ENCODE peak calls at places on chromosomes 1 and 21, in seven cellular contexts. One of them, this sample, is unnamed.

GRCh38 chr1:154353460-154353904 is 28.2 kb downstream of the ATP8B2 start:
- DNase-seq in foreskin keratinocyte: peak
- DNase-seq in WTC11: no peak
- DNase-seq in thoracic aorta: no peak
- DNase-seq in esophagus squamous epithelium: no peak
- DNase-seq in neural crest cell: no peak
- DNase-seq in PC-3: peak
- DNase-seq in this sample: peak

GRCh38 chr1:32900371-32900955 is 726 bp downstream of the TMEM54 start:
- DNase-seq in WTC11: no peak
- DNase-seq in thoracic aorta: no peak
- DNase-seq in esophagus squamous epithelium: no peak
- DNase-seq in PC-3: no peak
- DNase-seq in neural crest cell: no peak
- DNase-seq in foreskin keratinocyte: no peak
- DNase-seq in this sample: no peak

GRCh38 chr1:162065016-162065415 is 4.5 kb upstream of the NOS1AP start:
- DNase-seq in neural crest cell: no peak
- DNase-seq in thoracic aorta: no peak
- DNase-seq in WTC11: no peak
- DNase-seq in PC-3: no peak
- DNase-seq in foreskin keratinocyte: no peak
- DNase-seq in esophagus squamous epithelium: no peak
- DNase-seq in this sample: no peak

GRCh38 chr1:116706123-116706522 is 38.6 kb upstream of the IGSF3 start:
- DNase-seq in PC-3: no peak
- DNase-seq in neural crest cell: no peak
- DNase-seq in esophagus squamous epithelium: no peak
- DNase-seq in thoracic aorta: no peak
- DNase-seq in WTC11: no peak
- DNase-seq in foreskin keratinocyte: no peak
- DNase-seq in this sample: no peak

GRCh38 chr1:14970799-14971141 is 182.8 kb upstream of the TMEM51 start:
- DNase-seq in neural crest cell: no peak
- DNase-seq in WTC11: no peak
- DNase-seq in foreskin keratinocyte: no peak
- DNase-seq in esophagus squamous epithelium: no peak
- DNase-seq in thoracic aorta: no peak
- DNase-seq in PC-3: no peak
- DNase-seq in this sample: no peak

GRCh38 chr21:26826801-26827200 is 18.4 kb downstream of the ADAMTS1 start:
- DNase-seq in foreskin keratinocyte: peak
- DNase-seq in PC-3: no peak
- DNase-seq in neural crest cell: no peak
- DNase-seq in esophagus squamous epithelium: no peak
- DNase-seq in WTC11: no peak
- DNase-seq in thoracic aorta: no peak
- DNase-seq in this sample: peak

GRCh38 chr1:171772312-171772711 is 9.1 kb upstream of the METTL13 start:
- DNase-seq in foreskin keratinocyte: no peak
- DNase-seq in PC-3: no peak
- DNase-seq in neural crest cell: no peak
- DNase-seq in thoracic aorta: no peak
- DNase-seq in esophagus squamous epithelium: no peak
- DNase-seq in WTC11: no peak
- DNase-seq in this sample: no peak

GRCh38 chr1:162956922-162957321 is 95.9 kb upstream of the CCDC190 start:
- DNase-seq in esophagus squamous epithelium: no peak
- DNase-seq in foreskin keratinocyte: peak
- DNase-seq in thoracic aorta: no peak
- DNase-seq in WTC11: no peak
- DNase-seq in neural crest cell: no peak
- DNase-seq in PC-3: no peak
- DNase-seq in this sample: peak

GRCh38 chr1:227127891-227128290 is 187.8 kb downstream of the COQ8A start:
- DNase-seq in PC-3: no peak
- DNase-seq in WTC11: no peak
- DNase-seq in esophagus squamous epithelium: no peak
- DNase-seq in foreskin keratinocyte: no peak
- DNase-seq in neural crest cell: no peak
- DNase-seq in thoracic aorta: no peak
- DNase-seq in this sample: no peak

GRCh38 chr1:207815913-207816312 is 64.1 kb downstream of the CD46 start:
- DNase-seq in WTC11: no peak
- DNase-seq in thoracic aorta: no peak
- DNase-seq in neural crest cell: no peak
- DNase-seq in PC-3: peak
- DNase-seq in foreskin keratinocyte: peak
- DNase-seq in esophagus squamous epithelium: no peak
- DNase-seq in this sample: peak

GRCh38 chr1:154863702-154864174 is 6.3 kb downstream of the KCNN3 start:
- DNase-seq in esophagus squamous epithelium: no peak
- DNase-seq in PC-3: peak
- DNase-seq in WTC11: peak
- DNase-seq in thoracic aorta: no peak
- DNase-seq in foreskin keratinocyte: no peak
- DNase-seq in neural crest cell: peak
- DNase-seq in this sample: peak

GRCh38 chr1:227546055-227546454 is 17.3 kb upstream of the ZNF678 start:
- DNase-seq in foreskin keratinocyte: no peak
- DNase-seq in esophagus squamous epithelium: no peak
- DNase-seq in neural crest cell: no peak
- DNase-seq in WTC11: no peak
- DNase-seq in thoracic aorta: no peak
- DNase-seq in PC-3: no peak
- DNase-seq in this sample: no peak

GRCh38 chr1:224624432-224624831 is 8.3 kb downstream of the CNIH3 start:
- DNase-seq in foreskin keratinocyte: no peak
- DNase-seq in neural crest cell: no peak
- DNase-seq in thoracic aorta: no peak
- DNase-seq in PC-3: no peak
- DNase-seq in esophagus squamous epithelium: no peak
- DNase-seq in WTC11: no peak
- DNase-seq in this sample: no peak

GRCh38 chr1:118504231-118504644 is 319.2 kb upstream of the SPAG17 start:
- DNase-seq in foreskin keratinocyte: no peak
- DNase-seq in thoracic aorta: no peak
- DNase-seq in WTC11: no peak
- DNase-seq in PC-3: no peak
- DNase-seq in neural crest cell: no peak
- DNase-seq in esophagus squamous epithelium: no peak
- DNase-seq in this sample: no peak

GRCh38 chr1:172929006-172929405 is 121.7 kb downstream of the TNFSF18 start:
- DNase-seq in PC-3: peak
- DNase-seq in foreskin keratinocyte: peak
- DNase-seq in neural crest cell: no peak
- DNase-seq in WTC11: no peak
- DNase-seq in esophagus squamous epithelium: no peak
- DNase-seq in thoracic aorta: no peak
- DNase-seq in this sample: peak

GRCh38 chr1:198794498-198794897 is 155.7 kb downstream of the PTPRC start:
- DNase-seq in WTC11: no peak
- DNase-seq in foreskin keratinocyte: peak
- DNase-seq in thoracic aorta: no peak
- DNase-seq in neural crest cell: no peak
- DNase-seq in esophagus squamous epithelium: no peak
- DNase-seq in PC-3: no peak
- DNase-seq in this sample: peak

GRCh38 chr1:45317163-45317562 is 9.5 kb upstream of the HPDL start:
- DNase-seq in foreskin keratinocyte: no peak
- DNase-seq in PC-3: no peak
- DNase-seq in neural crest cell: no peak
- DNase-seq in esophagus squamous epithelium: no peak
- DNase-seq in thoracic aorta: no peak
- DNase-seq in WTC11: no peak
- DNase-seq in this sample: no peak

GRCh38 chr1:185785586-185785985 is 51.4 kb downstream of the HMCN1 start:
- DNase-seq in foreskin keratinocyte: no peak
- DNase-seq in esophagus squamous epithelium: no peak
- DNase-seq in thoracic aorta: no peak
- DNase-seq in neural crest cell: no peak
- DNase-seq in PC-3: no peak
- DNase-seq in WTC11: no peak
- DNase-seq in this sample: peak

GRCh38 chr1:67134692-67135091 is at the start of gene C1orf141:
- DNase-seq in neural crest cell: peak
- DNase-seq in thoracic aorta: no peak
- DNase-seq in PC-3: no peak
- DNase-seq in foreskin keratinocyte: no peak
- DNase-seq in WTC11: peak
- DNase-seq in esophagus squamous epithelium: no peak
- DNase-seq in this sample: peak

GRCh38 chr1:182051938-182052337 is 9.6 kb downstream of the ZNF648 start:
- DNase-seq in PC-3: no peak
- DNase-seq in WTC11: no peak
- DNase-seq in thoracic aorta: no peak
- DNase-seq in neural crest cell: no peak
- DNase-seq in esophagus squamous epithelium: no peak
- DNase-seq in foreskin keratinocyte: no peak
- DNase-seq in this sample: no peak

GRCh38 chr1:39128126-39128525 is 76.4 kb upstream of the MACF1 start:
- DNase-seq in foreskin keratinocyte: no peak
- DNase-seq in neural crest cell: no peak
- DNase-seq in thoracic aorta: no peak
- DNase-seq in esophagus squamous epithelium: no peak
- DNase-seq in PC-3: no peak
- DNase-seq in WTC11: no peak
- DNase-seq in this sample: no peak

GRCh38 chr1:39130297-39130696 is 74.2 kb upstream of the MACF1 start:
- DNase-seq in PC-3: peak
- DNase-seq in WTC11: no peak
- DNase-seq in thoracic aorta: no peak
- DNase-seq in esophagus squamous epithelium: no peak
- DNase-seq in foreskin keratinocyte: peak
- DNase-seq in neural crest cell: no peak
- DNase-seq in this sample: peak

GRCh38 chr1:39127513-39127912 is 77.0 kb upstream of the MACF1 start:
- DNase-seq in WTC11: no peak
- DNase-seq in thoracic aorta: no peak
- DNase-seq in PC-3: no peak
- DNase-seq in foreskin keratinocyte: no peak
- DNase-seq in neural crest cell: no peak
- DNase-seq in esophagus squamous epithelium: no peak
- DNase-seq in this sample: peak

GRCh38 chr1:39128959-39129358 is 75.5 kb upstream of the MACF1 start:
- DNase-seq in esophagus squamous epithelium: no peak
- DNase-seq in foreskin keratinocyte: peak
- DNase-seq in thoracic aorta: no peak
- DNase-seq in PC-3: peak
- DNase-seq in neural crest cell: no peak
- DNase-seq in WTC11: no peak
- DNase-seq in this sample: no peak

GRCh38 chr1:39129514-39129913 is 75.0 kb upstream of the MACF1 start:
- DNase-seq in WTC11: no peak
- DNase-seq in esophagus squamous epithelium: no peak
- DNase-seq in thoracic aorta: no peak
- DNase-seq in PC-3: peak
- DNase-seq in foreskin keratinocyte: no peak
- DNase-seq in neural crest cell: no peak
- DNase-seq in this sample: peak
- TF ChIP-seq CTCF in WTC11: no peak
- TF ChIP-seq CTCF in esophagus squamous epithelium: peak
- TF ChIP-seq CTCF in thoracic aorta: peak
- TF ChIP-seq CTCF in PC-3: peak
- TF ChIP-seq CTCF in foreskin keratinocyte: peak
- TF ChIP-seq CTCF in neural crest cell: no peak
- TF ChIP-seq CTCF in this sample: peak

GRCh38 chr1:232906441-232906840 is 44.0 kb upstream of the NTPCR start:
- DNase-seq in esophagus squamous epithelium: no peak
- DNase-seq in thoracic aorta: no peak
- DNase-seq in foreskin keratinocyte: no peak
- DNase-seq in neural crest cell: no peak
- DNase-seq in PC-3: no peak
- DNase-seq in WTC11: no peak
- DNase-seq in this sample: no peak

GRCh38 chr1:232905324-232906034 is 44.9 kb upstream of the NTPCR start:
- DNase-seq in foreskin keratinocyte: peak
- DNase-seq in thoracic aorta: no peak
- DNase-seq in PC-3: peak
- DNase-seq in esophagus squamous epithelium: no peak
- DNase-seq in WTC11: no peak
- DNase-seq in neural crest cell: no peak
- DNase-seq in this sample: no peak

GRCh38 chr1:232902766-232903357 is 47.5 kb upstream of the NTPCR start:
- DNase-seq in PC-3: no peak
- DNase-seq in foreskin keratinocyte: no peak
- DNase-seq in WTC11: no peak
- DNase-seq in neural crest cell: no peak
- DNase-seq in thoracic aorta: no peak
- DNase-seq in esophagus squamous epithelium: no peak
- DNase-seq in this sample: no peak

GRCh38 chr1:232904566-232904965 is 45.8 kb upstream of the NTPCR start:
- DNase-seq in foreskin keratinocyte: peak
- DNase-seq in WTC11: no peak
- DNase-seq in thoracic aorta: no peak
- DNase-seq in esophagus squamous epithelium: no peak
- DNase-seq in PC-3: peak
- DNase-seq in neural crest cell: no peak
- DNase-seq in this sample: no peak

GRCh38 chr1:232904131-232904530 is 46.3 kb upstream of the NTPCR start:
- DNase-seq in esophagus squamous epithelium: no peak
- DNase-seq in neural crest cell: no peak
- DNase-seq in WTC11: no peak
- DNase-seq in thoracic aorta: no peak
- DNase-seq in foreskin keratinocyte: no peak
- DNase-seq in PC-3: no peak
- DNase-seq in this sample: no peak
- TF ChIP-seq CTCF in esophagus squamous epithelium: no peak
- TF ChIP-seq CTCF in neural crest cell: no peak
- TF ChIP-seq CTCF in WTC11: no peak
- TF ChIP-seq CTCF in thoracic aorta: no peak
- TF ChIP-seq CTCF in foreskin keratinocyte: no peak
- TF ChIP-seq CTCF in PC-3: no peak
- TF ChIP-seq CTCF in this sample: no peak

GRCh38 chr1:17574502-17574901 is 35.0 kb downstream of the ARHGEF10L start:
- DNase-seq in WTC11: peak
- DNase-seq in esophagus squamous epithelium: no peak
- DNase-seq in thoracic aorta: no peak
- DNase-seq in neural crest cell: peak
- DNase-seq in PC-3: no peak
- DNase-seq in foreskin keratinocyte: no peak
- DNase-seq in this sample: no peak
- TF ChIP-seq CTCF in WTC11: peak
- TF ChIP-seq CTCF in esophagus squamous epithelium: peak
- TF ChIP-seq CTCF in thoracic aorta: peak
- TF ChIP-seq CTCF in neural crest cell: peak
- TF ChIP-seq CTCF in PC-3: peak
- TF ChIP-seq CTCF in foreskin keratinocyte: peak
- TF ChIP-seq CTCF in this sample: peak

GRCh38 chr1:84757301-84757700 is 67.0 kb upstream of the SSX2IP start:
- DNase-seq in PC-3: peak
- DNase-seq in WTC11: no peak
- DNase-seq in thoracic aorta: no peak
- DNase-seq in esophagus squamous epithelium: no peak
- DNase-seq in neural crest cell: no peak
- DNase-seq in foreskin keratinocyte: no peak
- DNase-seq in this sample: no peak
- TF ChIP-seq CTCF in PC-3: peak
- TF ChIP-seq CTCF in WTC11: no peak
- TF ChIP-seq CTCF in thoracic aorta: no peak
- TF ChIP-seq CTCF in esophagus squamous epithelium: no peak
- TF ChIP-seq CTCF in neural crest cell: peak
- TF ChIP-seq CTCF in foreskin keratinocyte: no peak
- TF ChIP-seq CTCF in this sample: no peak